ENCODE peak calls at places on chromosomes 13 and 19, in four cellular contexts. H is brain microvascular endothelial cell, A is left ventricle myocardium inferior, S is choroid plexus epithelial cell. Z is an unnamed sample.

GRCh38 chr19:13751436-13751835 is 12.9 kb upstream of the MRI1 start:
- DNase-seq in H (no peak), A (no peak), S (no peak), Z (no peak)

GRCh38 chr13:33285420-33286124 is at the start of gene STARD13:
- DNase-seq in H (peak; percentile 98), A (peak; percentile 94), S (peak; percentile 98), Z (peak; percentile 96)

GRCh38 chr19:18610556-18611326 is 1.9 kb upstream of the TMEM59L start:
- DNase-seq in H (no peak), A (no peak), S (no peak), Z (no peak)

GRCh38 chr13:50419466-50419865 is 404.2 kb downstream of the KCNRG start:
- DNase-seq in H (no peak), A (no peak), S (no peak), Z (no peak)

GRCh38 chr19:10230155-10230903 is 802 bp downstream of the S1PR2 start:
- DNase-seq in H (no peak), A (peak; percentile 55), S (peak; percentile 39), Z (no peak)

GRCh38 chr19:29605653-29606419 is at the start of gene POP4:
- DNase-seq in H (peak; percentile 94), A (peak; percentile 98), S (peak; percentile 96), Z (peak; percentile 88)

GRCh38 chr19:49497047-49497789 is 984 bp downstream of the RPS11 start:
- DNase-seq in H (peak; percentile 47), A (peak; percentile 64), S (peak; percentile 71), Z (no peak)

GRCh38 chr13:34162545-34162936 is 344.6 kb downstream of the RFC3 start:
- DNase-seq in H (no peak), A (no peak), S (peak; percentile 80), Z (peak; percentile 70)

GRCh38 chr19:16661480-16662034 is 618 bp downstream of the TMEM38A start:
- DNase-seq in H (no peak), A (peak; percentile 71), S (no peak), Z (no peak)

GRCh38 chr13:62305758-62306157 is 890.1 kb upstream of the PCDH20 start:
- DNase-seq in H (no peak), A (no peak), S (no peak), Z (no peak)
- H3K4me3 ChIP-seq in H (no peak overlapping the region), A (peak overlapping the region; percentile 12), S (no peak overlapping the region), Z (no peak overlapping the region)

GRCh38 chr19:4060621-4061177 is 6.0 kb downstream of the ZBTB7A start:
- DNase-seq in H (no peak), A (no peak), S (no peak), Z (no peak)

GRCh38 chr19:4058696-4059492 is 7.8 kb downstream of the ZBTB7A start:
- DNase-seq in H (no peak), A (no peak), S (no peak), Z (no peak)

GRCh38 chr19:4059493-4059880 is 7.2 kb downstream of the ZBTB7A start:
- DNase-seq in H (no peak), A (no peak), S (no peak), Z (no peak)

GRCh38 chr19:4059931-4060620 is 6.6 kb downstream of the ZBTB7A start:
- DNase-seq in H (no peak), A (peak; percentile 73), S (no peak), Z (no peak)

GRCh38 chr19:4057913-4058695 is 8.6 kb downstream of the ZBTB7A start:
- DNase-seq in H (peak; percentile 80), A (peak; percentile 84), S (peak; percentile 86), Z (no peak)
- TF ChIP-seq CTCF in H (peak; percentile 54), A (peak; percentile 28), S (peak; percentile 15), Z (peak; percentile 11)

GRCh38 chr19:47130589-47131168 is at the start of gene SAE1:
- DNase-seq in H (peak; percentile 97), A (peak; percentile 93), S (peak; percentile 99), Z (peak; percentile 97)

GRCh38 chr19:47133021-47133471 is 2.4 kb downstream of the SAE1 start:
- DNase-seq in H (no peak), A (no peak), S (no peak), Z (no peak)

GRCh38 chr19:47132522-47132852 is 1.9 kb downstream of the SAE1 start:
- DNase-seq in H (no peak), A (no peak), S (no peak), Z (no peak)

GRCh38 chr19:47129579-47129978 is 1.1 kb upstream of the SAE1 start:
- DNase-seq in H (no peak), A (no peak), S (no peak), Z (no peak)

GRCh38 chr19:47130120-47130588 is 481 bp upstream of the SAE1 start:
- DNase-seq in H (no peak), A (no peak), S (no peak), Z (no peak)
- H3K4me3 ChIP-seq in H (no peak overlapping the region), A (peak overlapping the region; percentile 94), S (no peak overlapping the region), Z (no peak overlapping the region)

GRCh38 chr19:1384478-1385110 is 887 bp downstream of the NDUFS7 start:
- DNase-seq in H (no peak), A (no peak), S (no peak), Z (no peak)

GRCh38 chr19:1383014-1383310 is 745 bp upstream of the NDUFS7 start:
- DNase-seq in H (no peak), A (no peak), S (no peak), Z (no peak)

GRCh38 chr19:1382250-1382649 is 1.5 kb upstream of the NDUFS7 start:
- DNase-seq in H (no peak), A (no peak), S (no peak), Z (no peak)

GRCh38 chr19:1384085-1384462 is 367 bp downstream of the NDUFS7 start:
- DNase-seq in H (no peak), A (no peak), S (no peak), Z (no peak)

GRCh38 chr19:1383311-1384084 is at the start of gene NDUFS7:
- DNase-seq in H (peak; percentile 76), A (peak; percentile 89), S (peak; percentile 96), Z (peak; percentile 83)
- TF ChIP-seq CTCF in H (peak; percentile 29), A (peak; percentile 41), S (peak; percentile 36), Z (no peak)

DNA sequence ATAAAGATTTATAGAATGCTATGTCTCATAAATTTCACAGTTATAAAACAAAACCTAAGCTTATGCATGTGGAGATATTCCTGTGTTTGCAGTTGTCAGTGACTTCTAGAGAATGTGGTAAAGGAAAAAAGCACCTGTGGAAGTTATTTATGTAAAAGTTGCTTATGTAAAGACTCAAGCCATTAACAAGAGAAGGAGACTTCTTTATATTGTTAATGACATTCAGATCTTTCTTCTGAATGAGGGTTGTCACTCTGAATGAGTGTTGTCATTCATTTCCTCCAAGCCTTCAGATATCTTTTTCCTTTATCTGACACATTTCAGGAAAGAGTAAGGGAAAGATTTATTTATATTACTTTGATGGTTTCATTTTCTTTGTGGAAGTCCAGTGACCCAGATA is 202.6 kb downstream of the TM9SF2 start:
- DNase-seq in H (no peak), A (no peak), S (no peak), Z (no peak)
- H3K4me3 ChIP-seq in H (no peak overlapping the region), A (no peak overlapping the region), S (no peak overlapping the region), Z (no peak overlapping the region)

DNA sequence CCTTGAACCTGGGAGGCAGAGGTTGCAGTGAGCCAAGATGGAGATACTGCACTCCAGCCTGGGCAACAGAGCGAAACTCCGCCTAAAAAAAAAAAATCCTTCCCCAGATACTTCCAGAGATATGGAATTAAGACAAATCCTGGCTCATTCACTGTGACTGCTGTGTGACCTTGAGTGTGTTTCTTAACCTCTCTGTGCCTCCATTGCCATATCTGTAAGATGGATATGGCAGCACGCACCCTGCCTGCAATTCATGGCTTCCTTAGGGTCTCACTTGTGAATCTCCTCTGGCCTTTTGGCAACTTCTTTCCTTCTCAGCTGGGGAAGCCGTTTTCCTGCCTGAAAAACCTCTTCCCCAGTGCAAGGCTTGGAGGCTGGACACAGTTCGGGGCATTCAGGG is 33.8 kb upstream of the ONECUT3 start:
- DNase-seq in H (no peak), A (no peak), S (no peak), Z (no peak)
- TF ChIP-seq CTCF in H (no peak), A (no peak), S (no peak), Z (no peak)

DNA sequence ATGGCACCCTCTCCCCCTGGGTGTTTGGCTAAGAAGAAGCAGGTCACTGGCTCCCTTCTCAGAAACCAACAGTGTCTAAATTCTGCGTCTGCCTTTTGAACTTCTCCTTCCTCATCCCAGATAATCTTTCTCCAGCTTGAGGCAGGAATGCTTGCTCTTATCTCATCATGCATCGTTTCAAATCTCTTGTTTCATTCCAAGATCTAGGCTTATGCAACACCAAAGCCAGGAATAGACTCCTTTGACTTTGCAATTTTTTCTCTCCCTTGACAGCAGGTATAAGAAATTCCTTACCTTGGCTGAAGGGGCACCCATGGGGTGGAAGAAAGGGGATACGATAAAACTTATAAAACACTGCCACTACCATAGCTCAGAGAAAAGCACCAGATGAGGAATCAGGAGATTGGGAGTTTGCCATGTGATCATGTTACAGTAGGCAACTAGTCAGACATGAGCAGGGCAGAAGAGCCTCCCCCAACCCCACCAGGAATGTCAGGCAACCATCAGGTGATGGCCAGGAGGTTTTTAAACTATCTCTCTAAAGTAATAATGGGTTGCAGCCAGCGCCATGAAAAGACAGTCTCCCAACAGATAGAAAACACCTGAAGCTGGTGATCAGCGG is 498.9 kb downstream of the KLF12 start:
- DNase-seq in H (no peak), A (no peak), S (no peak), Z (no peak)
- H3K4me3 ChIP-seq in H (no peak overlapping the region), A (no peak overlapping the region), S (no peak overlapping the region), Z (no peak overlapping the region)